ENCODE peak calls at places on chromosomes 12 and 14, in four cellular contexts. X is natural killer cell treated with Interleukin-12 subunit alpha and Interleukin-12 subunit beta and Interleukin-15 and Interleukin-18, amount 100 ng/mL, for 72 hours; V is stimulated activated CD8-positive, alpha-beta memory T cell treated with anti-CD3 and anti-CD28 coated beads, Interleukin-4, amount 100 ng/mL, for 24 hours; J is astrocyte of the hippocampus. Z is an unnamed sample.

GRCh38 chr12:59929091-59929490 is 333.3 kb downstream of the SLC16A7 start:
- DNase-seq in X (no peak), V (no peak), J (peak), Z (no peak)

GRCh38 chr14:71399057-71399487 is 491.8 kb downstream of the PCNX1 start:
- DNase-seq in X (no peak), V (no peak), J (no peak), Z (no peak)

GRCh38 chr12:101697930-101698781 is 716 bp downstream of the CHPT1 start:
- DNase-seq in X (no peak), V (no peak), J (peak), Z (no peak)

GRCh38 chr14:103094406-103095209 is at the start of gene EXOC3L4:
- DNase-seq in X (no peak), V (no peak), J (no peak), Z (no peak)

GRCh38 chr12:124928095-124928911 is 13.9 kb upstream of the UBC start:
- DNase-seq in X (peak), V (no peak), J (peak), Z (no peak)

GRCh38 chr12:107660861-107661415 is 24.7 kb upstream of the PWP1 start:
- DNase-seq in X (no peak), V (no peak), J (no peak), Z (no peak)

GRCh38 chr12:39441963-39442894 is 691 bp downstream of the KIF21A start:
- DNase-seq in X (peak), V (peak), J (peak), Z (peak)

GRCh38 chr12:131454418-131455217 is 256.3 kb upstream of the SFSWAP start:
- DNase-seq in X (no peak), V (peak), J (peak), Z (no peak)

GRCh38 chr12:20602671-20603402 is 92.3 kb upstream of the SLCO1C1 start:
- DNase-seq in X (no peak), V (no peak), J (peak), Z (no peak)

GRCh38 chr14:61526405-61527312 is 168.7 kb upstream of the HIF1A start:
- DNase-seq in X (peak), V (no peak), J (no peak), Z (no peak)

GRCh38 chr12:12019881-12020280 is 50.9 kb upstream of the BCL2L14 start:
- DNase-seq in X (no peak), V (no peak), J (no peak), Z (no peak)

GRCh38 chr12:53047221-53048032 is 2.4 kb upstream of the TNS2 start:
- DNase-seq in X (peak), V (peak), J (peak), Z (peak)